ENCODE peak calls at places on chromosomes 16 and 17, in ten cellular contexts. R is dorsolateral prefrontal cortex; N is body of pancreas; X is tibial artery; B is psoas muscle; I is fibroblast of lung; Z is brain microvascular endothelial cell; K is SJCRH30; F is CD8-positive, alpha-beta T cell; D is adipocyte. C is an unnamed sample.

GRCh38 chr16:67166883-67167168 is 2.3 kb downstream of the HSF4 start:
- DNase-seq in R (no peak), K (no peak), I (no peak), B (no peak), Z (no peak), D (no peak), F (no peak), N (no peak), X (no peak), C (no peak)

GRCh38 chr17:78762007-78762406 is 20.1 kb downstream of the CYTH1 start:
- DNase-seq in F (no peak), D (no peak), R (no peak), B (no peak), N (no peak), I (peak; percentile 50), K (no peak), Z (no peak), X (no peak), C (no peak)

GRCh38 chr17:29621751-29622194 is 939 bp downstream of the CORO6 start:
- DNase-seq in B (peak; percentile 76), D (no peak), I (no peak), Z (no peak), R (no peak), K (peak; percentile 56), X (no peak), N (no peak), F (no peak), C (no peak)

GRCh38 chr16:924806-925205 is 46.0 kb downstream of the LMF1 start:
- DNase-seq in X (no peak), R (no peak), B (peak; percentile 22), I (no peak), Z (no peak), N (no peak), D (no peak), K (no peak), F (no peak), C (peak; percentile 3)

GRCh38 chr17:29039764-29040598 is 3.0 kb upstream of the PIPOX start:
- DNase-seq in D (peak; percentile 83), R (no peak), I (peak; percentile 95), B (no peak), K (peak; percentile 99), F (no peak), X (no peak), N (no peak), Z (peak; percentile 67), C (no peak)

GRCh38 chr17:50765454-50766221 is 1.7 kb downstream of the ANKRD40CL start:
- DNase-seq in Z (no peak), D (no peak), I (no peak), K (no peak), N (no peak), F (no peak), R (no peak), X (no peak), B (peak; percentile 54), C (no peak)

GRCh38 chr17:54196751-54197150 is 374.0 kb downstream of the KIF2B start:
- DNase-seq in X (no peak), N (no peak), B (no peak), R (no peak), Z (no peak), D (no peak), K (no peak), F (no peak), I (no peak), C (no peak)

GRCh38 chr17:352421-353212 is at the start of gene RPH3AL:
- DNase-seq in N (peak; percentile 95), K (peak; percentile 73), D (no peak), X (peak; percentile 39), Z (peak; percentile 24), R (no peak), B (peak; percentile 78), I (peak; percentile 40), F (no peak), C (peak; percentile 25)

GRCh38 chr17:65627892-65628622 is 66.6 kb upstream of the AXIN2 start:
- DNase-seq in K (peak; percentile 87), B (no peak), R (no peak), I (peak; percentile 77), Z (peak; percentile 95), F (no peak), N (peak; percentile 47), X (no peak), D (peak; percentile 51), C (no peak)

GRCh38 chr17:34706029-34706428 is 126.6 kb downstream of the TMEM132E start:
- DNase-seq in Z (peak; percentile 2), B (no peak), R (no peak), N (no peak), I (peak; percentile 4), F (no peak), D (peak; percentile 42), X (no peak), K (peak; percentile 62), C (no peak)

GRCh38 chr16:78973041-78973440 is 627.5 kb downstream of the MAF start:
- DNase-seq in X (no peak), B (no peak), N (no peak), I (no peak), D (no peak), F (no peak), Z (no peak), K (peak; percentile 62), R (no peak), C (no peak)

GRCh38 chr16:53417011-53417410 is 17.3 kb upstream of the RBL2 start:
- DNase-seq in K (no peak), X (no peak), D (peak; percentile 76), I (peak; percentile 27), B (no peak), Z (no peak), N (no peak), R (no peak), F (no peak), C (no peak)

GRCh38 chr16:22008215-22009142 is 568 bp downstream of the MOSMO start:
- DNase-seq in R (peak; percentile 38), F (no peak), D (peak; percentile 64), Z (no peak), X (peak; percentile 31), N (peak; percentile 14), K (peak; percentile 18), B (peak; percentile 66), I (peak; percentile 20), C (peak; percentile 53)

GRCh38 chr16:22007509-22008214 is at the start of gene MOSMO:
- DNase-seq in R (peak; percentile 78), K (peak; percentile 56), I (peak; percentile 67), Z (peak; percentile 35), N (peak; percentile 80), F (peak; percentile 67), B (peak; percentile 86), X (peak; percentile 65), D (peak; percentile 91), C (peak; percentile 74)

GRCh38 chr16:22007159-22007508 is 777 bp upstream of the MOSMO start:
- DNase-seq in K (no peak), X (no peak), I (no peak), R (no peak), F (no peak), B (no peak), N (no peak), Z (no peak), D (no peak), C (no peak)

GRCh38 chr16:22005746-22006145 is 2.2 kb upstream of the MOSMO start:
- DNase-seq in R (no peak), I (no peak), X (no peak), K (no peak), Z (no peak), F (no peak), D (no peak), N (no peak), B (no peak), C (no peak)

GRCh38 chr16:22006636-22007035 is 1.3 kb upstream of the MOSMO start:
- DNase-seq in B (no peak), F (no peak), X (no peak), N (no peak), I (no peak), K (no peak), Z (no peak), R (no peak), D (no peak), C (no peak)
- H3K27me3 ChIP-seq in B (no peaks in the 10 kb centered on the region), F (no peaks in the 10 kb centered on the region), X (no peaks in the 10 kb centered on the region), N (no peaks in the 10 kb centered on the region), I (no peaks in the 10 kb centered on the region), K (peaks cover 8% of the 10 kb centered on the region), Z (no peaks in the 10 kb centered on the region), R (no peaks in the 10 kb centered on the region), D (no peaks in the 10 kb centered on the region), C (no peaks in the 10 kb centered on the region)

GRCh38 chr17:38673714-38674012 is 1.1 kb downstream of the EPOP start:
- DNase-seq in N (no peak), K (no peak), B (no peak), D (peak; percentile 40), F (no peak), X (no peak), Z (no peak), R (no peak), I (no peak), C (no peak)
- H3K4me3 ChIP-seq in N (peak overlapping the region; percentile 32), K (no peak overlapping the region), B (peak overlapping the region; percentile 74), D (peak overlapping the region; percentile 80), F (peak overlapping the region; percentile 58), X (peak overlapping the region; percentile 51), Z (no peak overlapping the region), R (peak overlapping the region; percentile 53), I (no peak overlapping the region), C (peak overlapping the region; percentile 72)

DNA sequence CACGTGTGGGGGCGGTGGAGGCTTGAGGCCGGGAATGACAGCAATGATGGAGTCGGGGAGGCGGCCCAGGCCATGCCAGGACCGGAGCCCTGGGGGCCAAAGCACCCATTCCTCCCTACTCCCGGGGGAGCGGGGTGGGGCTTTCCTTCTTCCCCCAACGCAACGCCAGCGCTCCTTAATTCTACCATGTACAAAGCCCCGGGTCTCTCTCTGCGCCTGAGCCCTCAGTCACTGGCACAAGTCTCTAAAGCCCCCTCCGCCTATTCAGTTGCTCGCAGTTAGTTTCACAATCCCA is 241 bp upstream of the RNF227 start:
- DNase-seq in N (no peak), R (no peak), K (no peak), F (no peak), B (no peak), I (no peak), D (no peak), Z (no peak), X (no peak), C (no peak)
- H3K27me3 ChIP-seq in N (no peaks in the 10 kb centered on the region), R (no peaks in the 10 kb centered on the region), K (no peaks in the 10 kb centered on the region), F (no peaks in the 10 kb centered on the region), B (no peaks in the 10 kb centered on the region), I (no peaks in the 10 kb centered on the region), D (no peaks in the 10 kb centered on the region), Z (no peaks in the 10 kb centered on the region), X (no peaks in the 10 kb centered on the region), C (no peaks in the 10 kb centered on the region)

DNA sequence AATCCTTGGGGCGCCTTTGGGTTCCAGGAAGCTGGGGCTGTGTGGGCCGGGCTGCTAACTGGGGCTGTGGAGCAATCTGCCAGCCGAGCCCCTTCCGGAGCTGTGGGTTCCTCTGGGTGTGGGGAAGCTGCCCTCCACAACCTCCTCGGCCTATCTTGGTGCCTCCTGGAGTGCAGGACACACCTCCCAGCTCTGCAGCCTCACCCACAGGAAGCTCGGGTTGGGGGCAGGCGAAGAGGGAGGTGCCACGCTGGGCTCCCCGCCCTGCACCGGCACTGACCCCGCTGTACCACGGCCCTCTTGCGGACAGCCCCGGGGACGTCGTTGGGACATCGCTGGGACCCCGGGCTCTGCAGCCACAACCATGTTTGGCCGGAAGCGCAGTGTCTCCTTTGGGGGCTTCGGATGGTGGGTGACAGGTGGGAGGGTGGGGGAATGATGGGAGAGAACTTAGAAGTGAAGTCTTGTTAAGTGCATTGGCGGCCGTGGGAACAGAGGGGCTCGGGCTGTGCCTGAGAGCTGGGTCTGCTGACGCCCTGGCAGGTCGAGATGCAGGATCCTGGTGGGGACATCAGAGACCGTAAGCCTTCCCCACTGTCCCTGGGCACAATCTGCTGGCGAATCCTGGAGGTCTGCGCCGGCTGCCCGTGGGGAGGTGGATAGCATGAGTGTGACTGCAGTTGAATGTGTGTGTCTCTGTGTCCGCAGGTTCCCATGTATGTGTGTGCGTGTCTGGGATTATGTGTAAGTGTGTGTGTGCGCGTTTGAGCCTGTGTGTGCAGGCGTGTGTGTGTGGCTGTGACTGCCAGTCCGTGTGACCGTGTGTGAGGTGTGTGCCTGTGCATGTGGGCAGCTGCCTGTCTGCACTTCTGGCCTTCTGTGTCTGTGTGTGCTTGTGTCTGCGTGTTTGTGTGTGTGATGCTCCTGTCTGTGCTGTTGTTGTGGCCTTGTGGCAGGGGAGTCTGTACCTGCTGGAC is at the start of gene RAP1GAP2:
- DNase-seq in I (no peak), Z (no peak), K (peak; percentile 18), F (peak; percentile 78), B (peak; percentile 81), D (no peak), X (peak; percentile 73), N (peak; percentile 11), R (no peak), C (no peak)
- H3K4me3 ChIP-seq in I (no peak within 1 kb of the TSS), Z (no peak within 1 kb of the TSS), K (no peak within 1 kb of the TSS), F (peak within 1 kb of the TSS; percentile 56), B (peak within 1 kb of the TSS; percentile 34), D (no peak within 1 kb of the TSS), X (no peak within 1 kb of the TSS), N (no peak within 1 kb of the TSS), R (no peak within 1 kb of the TSS), C (no peak within 1 kb of the TSS)

C was measured in BE2C.